ENCODE peak calls at places on chromosomes 11 and 22, in six cellular contexts. One of them, this sample, is unnamed.

GRCh38 chr11:66070604-66071325 is 693 bp downstream of the PACS1 start:
- DNase-seq in T-helper 1 cell: peak
- DNase-seq in HS-5: no peak
- DNase-seq in GM06990: peak
- DNase-seq in fibroblast of lung: peak
- DNase-seq in sciatic nerve: peak
- DNase-seq in this sample: peak

GRCh38 chr22:42696331-42696967 is 24.2 kb downstream of the A4GALT start:
- DNase-seq in T-helper 1 cell: no peak
- DNase-seq in HS-5: no peak
- DNase-seq in GM06990: no peak
- DNase-seq in fibroblast of lung: no peak
- DNase-seq in sciatic nerve: no peak
- DNase-seq in this sample: no peak

GRCh38 chr11:12900496-12900895 is 108.6 kb upstream of the RASSF10 start:
- DNase-seq in T-helper 1 cell: no peak
- DNase-seq in HS-5: peak
- DNase-seq in GM06990: no peak
- DNase-seq in fibroblast of lung: peak
- DNase-seq in sciatic nerve: no peak
- DNase-seq in this sample: no peak

GRCh38 chr11:91303754-91304153 is 920.9 kb upstream of the FAT3 start:
- DNase-seq in T-helper 1 cell: no peak
- DNase-seq in HS-5: no peak
- DNase-seq in GM06990: no peak
- DNase-seq in fibroblast of lung: no peak
- DNase-seq in sciatic nerve: no peak
- DNase-seq in this sample: no peak

GRCh38 chr22:23849009-23850006 is 8.4 kb upstream of the SLC2A11 start:
- DNase-seq in T-helper 1 cell: peak
- DNase-seq in HS-5: peak
- DNase-seq in GM06990: peak
- DNase-seq in fibroblast of lung: peak
- DNase-seq in sciatic nerve: peak
- DNase-seq in this sample: peak

GRCh38 chr11:17221968-17222367 is 14.2 kb upstream of the PIK3C2A start:
- DNase-seq in T-helper 1 cell: no peak
- DNase-seq in HS-5: peak
- DNase-seq in GM06990: no peak
- DNase-seq in fibroblast of lung: peak
- DNase-seq in sciatic nerve: no peak
- DNase-seq in this sample: no peak

GRCh38 chr11:107707807-107708206 is 4.0 kb downstream of the SLN start:
- DNase-seq in T-helper 1 cell: no peak
- DNase-seq in HS-5: no peak
- DNase-seq in GM06990: no peak
- DNase-seq in fibroblast of lung: no peak
- DNase-seq in sciatic nerve: no peak
- DNase-seq in this sample: no peak

GRCh38 chr11:125225401-125225800 is 60.9 kb downstream of the PKNOX2 start:
- DNase-seq in T-helper 1 cell: no peak
- DNase-seq in HS-5: no peak
- DNase-seq in GM06990: no peak
- DNase-seq in fibroblast of lung: no peak
- DNase-seq in sciatic nerve: no peak
- DNase-seq in this sample: no peak

GRCh38 chr11:128463386-128463829 is 124.0 kb downstream of the ETS1 start:
- DNase-seq in T-helper 1 cell: no peak
- DNase-seq in HS-5: no peak
- DNase-seq in GM06990: no peak
- DNase-seq in fibroblast of lung: peak
- DNase-seq in sciatic nerve: no peak
- DNase-seq in this sample: no peak

This sample was measured in GM13977.